ENCODE peak calls at places on chromosomes 7 and 10, in six cellular contexts. L is activated naive CD8-positive, alpha-beta T cell treated with anti-CD3 and anti-CD28 coated beads, Interleukin-2, amount 50 U/mL, for 16 hours; U is HT1080; I is pancreas; X is activated naive CD4-positive, alpha-beta T cell treated with Interleukin-2 at 50 U/mL for 16 hours; C is EH. V is an unnamed sample.

GRCh38 chr7:33981686-33982424 is 76.5 kb downstream of the BMPER start:
- DNase-seq in U (peak; percentile 34), X (no peak), I (no peak), L (no peak), C (peak; percentile 73), V (peak; percentile 55)

GRCh38 chr7:51288896-51289607 is 27.6 kb downstream of the COBL start:
- DNase-seq in X (no peak), L (no peak), U (no peak), I (no peak), C (no peak), V (no peak)

GRCh38 chr7:25303380-25304321 is 75.4 kb upstream of the NPVF start:
- DNase-seq in U (no peak), I (no peak), C (no peak), X (no peak), L (no peak), V (peak; percentile 62)

GRCh38 chr10:17249820-17250219 is 21.8 kb downstream of the VIM start:
- DNase-seq in I (no peak), U (peak; percentile 37), X (no peak), L (no peak), C (peak; percentile 35), V (no peak)

GRCh38 chr10:79926037-79926436 is 22.9 kb downstream of the SFTPD start:
- DNase-seq in U (no peak), X (no peak), C (no peak), I (no peak), L (no peak), V (no peak)

GRCh38 chr10:95860486-95861040 is 47.2 kb upstream of the CC2D2B start:
- DNase-seq in C (peak; percentile 13), I (no peak), L (no peak), U (peak; percentile 20), X (no peak), V (no peak)

GRCh38 chr10:79229830-79230562 is 117.3 kb upstream of the PPIF start:
- DNase-seq in C (no peak), I (no peak), L (no peak), U (no peak), X (no peak), V (peak; percentile 50)

GRCh38 chr10:129744134-129744895 is 219.8 kb downstream of the EBF3 start:
- DNase-seq in C (no peak), L (no peak), I (no peak), U (no peak), X (no peak), V (no peak)

GRCh38 chr7:155741805-155742204 is 70.5 kb downstream of the SHH start:
- DNase-seq in X (peak; percentile 47), U (no peak), I (no peak), C (no peak), L (no peak), V (no peak)

GRCh38 chr7:358352-358751 is 68.4 kb downstream of the FOXL3 start:
- DNase-seq in L (no peak), I (no peak), U (no peak), C (no peak), X (no peak), V (no peak)

GRCh38 chr7:47600199-47601118 is 18.5 kb upstream of the TNS3 start:
- DNase-seq in U (peak; percentile 81), C (peak; percentile 90), L (no peak), I (no peak), X (no peak), V (peak; percentile 86)

GRCh38 chr7:131370523-131370968 is 42.9 kb downstream of the MKLN1 start:
- DNase-seq in C (peak; percentile 79), L (no peak), I (no peak), X (no peak), U (peak; percentile 61), V (peak; percentile 40)

GRCh38 chr10:129646921-129647320 is 179.9 kb downstream of the MGMT start:
- DNase-seq in X (no peak), I (no peak), U (no peak), L (no peak), C (no peak), V (no peak)

GRCh38 chr7:13017325-13017853 is 330.0 kb downstream of the ARL4A start:
- DNase-seq in U (peak; percentile 61), C (peak; percentile 9), X (no peak), I (no peak), L (no peak), V (peak; percentile 80)

GRCh38 chr10:31288961-31289360 is 30.1 kb upstream of the ZEB1 start:
- DNase-seq in U (no peak), C (peak; percentile 70), I (no peak), L (no peak), X (no peak), V (no peak)

V was measured in mesenchymal stem cell.